ENCODE peak calls at places on chromosomes 2 and 18, in eight cellular contexts. One of them, this sample, is unnamed.

GRCh38 chr18:79935098-79935480 is 16.4 kb downstream of the SLC66A2 start:
- DNase-seq in HepG2: no peak
- DNase-seq in GM23248: no peak
- DNase-seq in MM.1S: no peak
- DNase-seq in right cardiac atrium: no peak
- DNase-seq in ovary: no peak
- DNase-seq in transverse colon: peak; percentile 5
- DNase-seq in iPS DF 6.9: no peak
- DNase-seq in this sample: no peak

GRCh38 chr2:195622966-195623365 is 34.1 kb upstream of the SLC39A10 start:
- DNase-seq in HepG2: peak; percentile 30
- DNase-seq in GM23248: peak; percentile 7
- DNase-seq in MM.1S: no peak
- DNase-seq in right cardiac atrium: no peak
- DNase-seq in ovary: no peak
- DNase-seq in transverse colon: no peak
- DNase-seq in iPS DF 6.9: no peak
- DNase-seq in this sample: no peak

GRCh38 chr18:49901862-49902340 is 88.6 kb upstream of the ACAA2 start:
- DNase-seq in HepG2: no peak
- DNase-seq in GM23248: no peak
- DNase-seq in MM.1S: no peak
- DNase-seq in right cardiac atrium: no peak
- DNase-seq in ovary: no peak
- DNase-seq in transverse colon: no peak
- DNase-seq in iPS DF 6.9: no peak
- DNase-seq in this sample: no peak

GRCh38 chr2:119827866-119828507 is 68.3 kb downstream of the PTPN4 start:
- DNase-seq in HepG2: no peak
- DNase-seq in GM23248: peak; percentile 15
- DNase-seq in MM.1S: no peak
- DNase-seq in right cardiac atrium: no peak
- DNase-seq in ovary: no peak
- DNase-seq in transverse colon: no peak
- DNase-seq in iPS DF 6.9: no peak
- DNase-seq in this sample: no peak

GRCh38 chr2:100767224-100767653 is 52.7 kb upstream of the NPAS2 start:
- DNase-seq in HepG2: no peak
- DNase-seq in GM23248: peak; percentile 78
- DNase-seq in MM.1S: no peak
- DNase-seq in right cardiac atrium: no peak
- DNase-seq in ovary: no peak
- DNase-seq in transverse colon: no peak
- DNase-seq in iPS DF 6.9: no peak
- DNase-seq in this sample: no peak

GRCh38 chr2:105611328-105611627 is 133.4 kb upstream of the NCK2 start:
- DNase-seq in HepG2: peak; percentile 11
- DNase-seq in GM23248: no peak
- DNase-seq in MM.1S: no peak
- DNase-seq in right cardiac atrium: no peak
- DNase-seq in ovary: no peak
- DNase-seq in transverse colon: no peak
- DNase-seq in iPS DF 6.9: no peak
- DNase-seq in this sample: no peak

GRCh38 chr2:221817052-221817451 is 244.9 kb upstream of the EPHA4 start:
- DNase-seq in HepG2: no peak
- DNase-seq in GM23248: peak; percentile 22
- DNase-seq in MM.1S: no peak
- DNase-seq in right cardiac atrium: no peak
- DNase-seq in ovary: no peak
- DNase-seq in transverse colon: no peak
- DNase-seq in iPS DF 6.9: no peak
- DNase-seq in this sample: no peak

GRCh38 chr2:208807756-208808155 is 401.2 kb downstream of the PTH2R start:
- DNase-seq in HepG2: no peak
- DNase-seq in GM23248: no peak
- DNase-seq in MM.1S: no peak
- DNase-seq in right cardiac atrium: no peak
- DNase-seq in ovary: no peak
- DNase-seq in transverse colon: no peak
- DNase-seq in iPS DF 6.9: no peak
- DNase-seq in this sample: no peak

GRCh38 chr2:102619414-102620319 is at the start of gene SLC9A2:
- DNase-seq in HepG2: no peak
- DNase-seq in GM23248: peak; percentile 21
- DNase-seq in MM.1S: peak; percentile 26
- DNase-seq in right cardiac atrium: peak; percentile 48
- DNase-seq in ovary: no peak
- DNase-seq in transverse colon: peak; percentile 59
- DNase-seq in iPS DF 6.9: peak; percentile 7
- DNase-seq in this sample: peak; percentile 7

DNA sequence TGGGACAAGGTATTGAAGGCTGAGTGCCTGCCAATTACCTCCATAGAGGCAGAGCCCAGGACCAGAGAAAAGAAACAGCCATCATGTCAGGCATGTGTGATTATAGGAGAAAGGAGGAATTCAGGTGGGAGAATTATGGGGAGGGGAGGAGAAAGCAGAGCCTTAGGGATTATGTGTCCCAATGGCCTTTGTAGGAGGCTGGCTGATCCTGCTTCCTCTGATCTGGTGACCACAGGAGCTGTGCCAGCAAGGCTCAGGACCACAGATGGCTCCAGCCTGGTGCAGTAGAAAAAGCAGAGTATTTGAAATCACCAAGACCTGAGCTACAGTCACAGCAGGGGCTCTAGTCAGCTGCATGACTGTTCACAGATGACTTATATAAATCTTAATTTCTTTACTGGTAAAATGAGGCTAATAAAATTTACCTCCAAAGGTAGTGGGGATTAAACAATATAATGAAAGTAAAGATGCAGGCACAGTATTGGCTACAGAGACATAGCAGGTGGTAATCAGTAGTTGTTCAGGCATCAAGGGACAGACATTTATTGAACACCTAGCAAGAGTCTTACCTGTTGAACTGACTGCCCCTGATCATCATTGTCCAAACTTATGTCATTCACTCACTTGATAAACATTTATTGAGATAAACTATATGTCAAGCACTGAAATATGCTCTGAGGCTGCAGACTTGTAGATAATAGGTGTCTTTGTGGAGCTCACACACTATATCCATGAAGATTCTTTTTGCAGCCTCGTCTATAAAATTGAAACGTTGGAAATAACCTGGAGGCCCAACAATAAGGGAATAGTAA is 121.3 kb downstream of the MYCN start:
- DNase-seq in HepG2: no peak
- DNase-seq in GM23248: no peak
- DNase-seq in MM.1S: no peak
- DNase-seq in right cardiac atrium: no peak
- DNase-seq in ovary: no peak
- DNase-seq in transverse colon: no peak
- DNase-seq in iPS DF 6.9: no peak
- DNase-seq in this sample: no peak
- H3K9me3 ChIP-seq in HepG2: peaks cover 26% of the 10 kb centered on the region
- H3K9me3 ChIP-seq in GM23248: no peaks in the 10 kb centered on the region
- H3K9me3 ChIP-seq in MM.1S: no peaks in the 10 kb centered on the region
- H3K9me3 ChIP-seq in right cardiac atrium: no peaks in the 10 kb centered on the region
- H3K9me3 ChIP-seq in ovary: no peaks in the 10 kb centered on the region
- H3K9me3 ChIP-seq in transverse colon: peaks cover 13% of the 10 kb centered on the region
- H3K9me3 ChIP-seq in iPS DF 6.9: peaks cover 4% of the 10 kb centered on the region
- H3K9me3 ChIP-seq in this sample: peaks cover 8% of the 10 kb centered on the region

GRCh38 chr2:46801731-46802664 is 113.6 kb downstream of the MCFD2 start:
- DNase-seq in HepG2: no peak
- DNase-seq in GM23248: peak; percentile 84
- DNase-seq in MM.1S: no peak
- DNase-seq in right cardiac atrium: no peak
- DNase-seq in ovary: no peak
- DNase-seq in transverse colon: no peak
- DNase-seq in iPS DF 6.9: no peak
- DNase-seq in this sample: no peak
- H3K4me3 ChIP-seq in HepG2: no peak overlapping the region
- H3K4me3 ChIP-seq in GM23248: no peak overlapping the region
- H3K4me3 ChIP-seq in MM.1S: no peak overlapping the region
- H3K4me3 ChIP-seq in right cardiac atrium: no peak overlapping the region
- H3K4me3 ChIP-seq in ovary: no peak overlapping the region
- H3K4me3 ChIP-seq in transverse colon: no peak overlapping the region
- H3K4me3 ChIP-seq in iPS DF 6.9: no peak overlapping the region
- H3K4me3 ChIP-seq in this sample: no peak overlapping the region

GRCh38 chr18:57544958-57545661 is 41.4 kb downstream of the FECH start:
- DNase-seq in HepG2: no peak
- DNase-seq in GM23248: no peak
- DNase-seq in MM.1S: peak; percentile 84
- DNase-seq in right cardiac atrium: no peak
- DNase-seq in ovary: no peak
- DNase-seq in transverse colon: no peak
- DNase-seq in iPS DF 6.9: no peak
- DNase-seq in this sample: no peak

GRCh38 chr18:57542801-57543427 is 43.6 kb downstream of the FECH start:
- DNase-seq in HepG2: no peak
- DNase-seq in GM23248: peak; percentile 86
- DNase-seq in MM.1S: no peak
- DNase-seq in right cardiac atrium: no peak
- DNase-seq in ovary: no peak
- DNase-seq in transverse colon: no peak
- DNase-seq in iPS DF 6.9: no peak
- DNase-seq in this sample: no peak

GRCh38 chr18:57539702-57540101 is 46.8 kb downstream of the FECH start:
- DNase-seq in HepG2: no peak
- DNase-seq in GM23248: no peak
- DNase-seq in MM.1S: no peak
- DNase-seq in right cardiac atrium: no peak
- DNase-seq in ovary: no peak
- DNase-seq in transverse colon: no peak
- DNase-seq in iPS DF 6.9: no peak
- DNase-seq in this sample: no peak

GRCh38 chr18:57543560-57543959 is 42.9 kb downstream of the FECH start:
- DNase-seq in HepG2: no peak
- DNase-seq in GM23248: no peak
- DNase-seq in MM.1S: no peak
- DNase-seq in right cardiac atrium: no peak
- DNase-seq in ovary: no peak
- DNase-seq in transverse colon: no peak
- DNase-seq in iPS DF 6.9: no peak
- DNase-seq in this sample: no peak

GRCh38 chr18:57542126-57542525 is 44.4 kb downstream of the FECH start:
- DNase-seq in HepG2: no peak
- DNase-seq in GM23248: peak; percentile 96
- DNase-seq in MM.1S: no peak
- DNase-seq in right cardiac atrium: no peak
- DNase-seq in ovary: no peak
- DNase-seq in transverse colon: no peak
- DNase-seq in iPS DF 6.9: no peak
- DNase-seq in this sample: no peak
- H3K9me3 ChIP-seq in HepG2: no peaks in the 10 kb centered on the region
- H3K9me3 ChIP-seq in GM23248: no peaks in the 10 kb centered on the region
- H3K9me3 ChIP-seq in MM.1S: no peaks in the 10 kb centered on the region
- H3K9me3 ChIP-seq in right cardiac atrium: no peaks in the 10 kb centered on the region
- H3K9me3 ChIP-seq in ovary: no peaks in the 10 kb centered on the region
- H3K9me3 ChIP-seq in transverse colon: no peaks in the 10 kb centered on the region
- H3K9me3 ChIP-seq in iPS DF 6.9: no peaks in the 10 kb centered on the region
- H3K9me3 ChIP-seq in this sample: no peaks in the 10 kb centered on the region

DNA sequence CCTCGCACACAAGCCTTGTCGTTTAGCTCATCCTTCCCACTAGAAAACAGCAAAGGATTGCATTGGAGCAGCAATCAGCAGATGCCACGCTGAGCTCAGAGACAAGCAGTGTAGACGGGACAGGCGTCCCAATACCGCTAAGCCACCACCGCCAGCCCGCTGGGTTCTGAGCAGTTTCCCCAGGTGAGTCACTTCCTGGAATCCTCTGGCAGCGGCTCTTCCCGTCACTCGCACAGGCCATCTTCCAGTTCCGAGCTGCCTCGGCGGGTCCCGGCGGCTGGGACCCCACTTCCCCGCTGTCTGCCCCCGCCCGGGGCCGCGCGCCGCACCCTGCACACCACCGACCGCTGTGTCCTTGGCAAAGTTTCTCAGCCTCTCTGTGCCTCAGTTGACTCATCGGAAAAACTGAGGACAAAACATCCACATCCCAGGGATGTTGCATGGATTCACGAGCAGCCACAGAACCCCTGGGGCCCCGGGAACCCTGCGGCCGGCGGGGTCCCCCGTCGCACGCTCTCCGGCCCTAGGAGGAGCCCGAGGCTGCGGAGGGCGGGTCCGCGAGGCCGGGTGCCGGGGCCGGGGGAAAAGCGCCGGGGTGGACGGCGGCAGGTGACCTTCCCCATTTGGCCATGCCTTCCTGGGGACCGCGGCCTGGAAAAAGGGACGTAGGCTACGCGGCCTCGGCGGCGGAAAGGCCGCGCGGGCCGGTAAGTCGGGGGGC is 576 bp downstream of the KDSR start:
- DNase-seq in HepG2: peak; percentile 64
- DNase-seq in GM23248: peak; percentile 92
- DNase-seq in MM.1S: peak; percentile 48
- DNase-seq in right cardiac atrium: peak; percentile 71
- DNase-seq in ovary: peak; percentile 55
- DNase-seq in transverse colon: peak; percentile 77
- DNase-seq in iPS DF 6.9: peak; percentile 18
- DNase-seq in this sample: peak; percentile 64
- H3K4me3 ChIP-seq in HepG2: peak overlapping the region; percentile 96
- H3K4me3 ChIP-seq in GM23248: peak overlapping the region; percentile 99
- H3K4me3 ChIP-seq in MM.1S: peak overlapping the region; percentile 82
- H3K4me3 ChIP-seq in right cardiac atrium: peak overlapping the region; percentile 61
- H3K4me3 ChIP-seq in ovary: peak overlapping the region; percentile 100
- H3K4me3 ChIP-seq in transverse colon: peak overlapping the region; percentile 93
- H3K4me3 ChIP-seq in iPS DF 6.9: peak overlapping the region; percentile 76
- H3K4me3 ChIP-seq in this sample: peak overlapping the region; percentile 96